ENCODE peak calls at places on chromosomes 12 and 14, in four cellular contexts. Z is activated CD4-positive, CD25-positive, alpha-beta regulatory T cell; S is left cardiac atrium; B is GM23338. E is an unnamed sample.

GRCh38 chr12:6535960-6536847 is 1.9 kb downstream of the GAPDH start:
- DNase-seq in Z (no peak), B (no peak), S (no peak), E (no peak)

GRCh38 chr12:93622485-93622884 is 50.0 kb downstream of the SOCS2 start:
- DNase-seq in S (no peak), Z (no peak), B (no peak), E (no peak)

GRCh38 chr12:97022831-97023230 is 115.8 kb downstream of the NEDD1 start:
- DNase-seq in Z (no peak), B (no peak), S (no peak), E (no peak)

GRCh38 chr12:47377414-47378221 is 297.9 kb upstream of the AMIGO2 start:
- DNase-seq in B (no peak), S (peak; percentile 98), Z (no peak), E (no peak)

GRCh38 chr14:103326078-103326477 is 8.0 kb upstream of the EIF5 start:
- DNase-seq in Z (no peak), B (no peak), S (no peak), E (no peak)

GRCh38 chr12:59977779-59978178 is 381.9 kb downstream of the SLC16A7 start:
- DNase-seq in S (no peak), Z (no peak), B (no peak), E (no peak)

GRCh38 chr14:26594148-26594547 is 3.7 kb downstream of the NOVA1 start:
- DNase-seq in Z (no peak), B (no peak), S (no peak), E (no peak)

GRCh38 chr14:64544607-64545312 is 4.2 kb downstream of the HSPA2 start:
- DNase-seq in B (peak; percentile 82), Z (no peak), S (no peak), E (no peak)

GRCh38 chr14:95547626-95548327 is 12.9 kb downstream of the GLRX5 start:
- DNase-seq in B (peak; percentile 41), Z (no peak), S (no peak), E (no peak)

GRCh38 chr12:107925125-107925524 is 150.6 kb downstream of the ASCL4 start:
- DNase-seq in B (no peak), Z (no peak), S (no peak), E (no peak)

GRCh38 chr14:63905370-63905769 is 52.6 kb downstream of the SYNE2 start:
- DNase-seq in S (no peak), B (no peak), Z (no peak), E (no peak)

GRCh38 chr12:114938487-114939210 is 254.7 kb upstream of the TBX3 start:
- DNase-seq in Z (no peak), B (no peak), S (no peak), E (no peak)

GRCh38 chr12:132084681-132085635 is 59.2 kb downstream of the DDX51 start:
- DNase-seq in Z (peak; percentile 28), B (peak; percentile 84), S (peak; percentile 83), E (no peak)

GRCh38 chr12:65765436-65765813 is 58.9 kb upstream of the HMGA2 start:
- DNase-seq in Z (no peak), B (no peak), S (no peak), E (peak; percentile 64)

GRCh38 chr12:75705749-75706719 is 194.6 kb upstream of the KRR1 start:
- DNase-seq in Z (no peak), B (no peak), S (peak; percentile 71), E (no peak)

GRCh38 chr14:80483331-80483730 is 272.0 kb upstream of the DIO2 start:
- DNase-seq in S (no peak), B (no peak), Z (no peak), E (no peak)

GRCh38 chr12:64088431-64089349 is 133.4 kb downstream of the KICS2 start:
- DNase-seq in S (peak; percentile 62), Z (no peak), B (peak; percentile 75), E (peak; percentile 95)

GRCh38 chr12:117189725-117190209 is 503 bp downstream of the FBXO21 start:
- DNase-seq in B (peak; percentile 66), S (peak; percentile 37), Z (peak; percentile 15), E (no peak)

GRCh38 chr14:96120941-96121340 is 81.8 kb downstream of the C14orf132 start:
- DNase-seq in B (no peak), S (no peak), Z (no peak), E (no peak)

GRCh38 chr12:1083086-1083887 is 92.3 kb downstream of the ERC1 start:
- DNase-seq in S (no peak), Z (no peak), B (peak; percentile 36), E (no peak)

GRCh38 chr14:91361236-91361811 is 56.3 kb downstream of the CCDC88C start:
- DNase-seq in S (no peak), Z (no peak), B (no peak), E (no peak)

GRCh38 chr12:48924617-48925217 is 575 bp downstream of the FKBP11 start:
- DNase-seq in B (peak; percentile 81), S (peak; percentile 61), Z (peak; percentile 45), E (no peak)

GRCh38 chr14:96164861-96165490 is 39.7 kb upstream of the BDKRB2 start:
- DNase-seq in Z (no peak), S (no peak), B (no peak), E (no peak)

GRCh38 chr14:99516156-99517045 is 35.2 kb downstream of the CCNK start:
- DNase-seq in S (peak; percentile 22), B (no peak), Z (no peak), E (no peak)

GRCh38 chr12:53213348-53213747 is 6.3 kb upstream of the ITGB7 start:
- DNase-seq in Z (peak; percentile 79), S (peak; percentile 91), B (peak; percentile 92), E (no peak)

GRCh38 chr12:78149459-78149858 is 318.8 kb downstream of the NAV3 start:
- DNase-seq in B (no peak), S (no peak), Z (no peak), E (no peak)

GRCh38 chr14:101721951-101722661 is 39.4 kb upstream of the PPP2R5C start:
- DNase-seq in S (peak; percentile 48), Z (peak; percentile 19), B (peak; percentile 53), E (no peak)

GRCh38 chr12:68641138-68641537 is 30.4 kb downstream of the RAP1B start:
- DNase-seq in B (no peak), Z (no peak), S (no peak), E (no peak)

GRCh38 chr12:124835652-124836410 is 27.8 kb downstream of the SCARB1 start:
- DNase-seq in S (no peak), Z (no peak), B (no peak), E (no peak)

GRCh38 chr14:29749327-29749726 is 178.3 kb downstream of the PRKD1 start:
- DNase-seq in Z (no peak), S (no peak), B (no peak), E (no peak)

GRCh38 chr12:79251356-79251755 is 386.8 kb downstream of the SYT1 start:
- DNase-seq in Z (no peak), S (no peak), B (no peak), E (no peak)

GRCh38 chr14:61281186-61281676 is at the start of gene TMEM30B:
- DNase-seq in B (peak; percentile 96), Z (no peak), S (peak; percentile 23), E (no peak)

GRCh38 chr12:122999986-123000420 is 19.5 kb downstream of the ARL6IP4 start:
- DNase-seq in S (no peak), Z (no peak), B (no peak), E (no peak)

GRCh38 chr14:54673193-54674121 is 106.5 kb downstream of the SAMD4A start:
- DNase-seq in Z (no peak), S (no peak), B (peak; percentile 51), E (no peak)

GRCh38 chr14:103205541-103205906 is 82.3 kb downstream of the TNFAIP2 start:
- DNase-seq in S (no peak), B (no peak), Z (no peak), E (no peak)